ENCODE peak calls at places on chromosomes 12 and 14, in seven cellular contexts. R, C, Z, P, Y, E and G are unnamed samples.

GRCh38 chr12:102526701-102527100 is 46.3 kb upstream of the IGF1 start:
- DNase-seq in R (no peak), C (no peak), Z (no peak), P (peak; percentile 38), Y (no peak), E (no peak), G (no peak)

GRCh38 chr12:14774944-14775651 is 28.2 kb downstream of the WBP11 start:
- DNase-seq in R (no peak), C (peak; percentile 56), Z (peak; percentile 84), P (peak; percentile 80), Y (peak; percentile 70), E (peak; percentile 10), G (no peak)

GRCh38 chr14:54226103-54226502 is 170.7 kb upstream of the CDKN3 start:
- DNase-seq in R (no peak), C (no peak), Z (no peak), P (peak; percentile 74), Y (no peak), E (no peak), G (no peak)

GRCh38 chr14:93137864-93138263 is 22.1 kb upstream of the ITPK1 start:
- DNase-seq in R (peak; percentile 56), C (peak; percentile 91), Z (no peak), P (peak; percentile 25), Y (peak; percentile 29), E (peak; percentile 61), G (no peak)

GRCh38 chr14:74542056-74542685 is 48.6 kb downstream of the ISCA2 start:
- DNase-seq in R (no peak), C (no peak), Z (no peak), P (no peak), Y (no peak), E (no peak), G (no peak)

GRCh38 chr14:64510825-64511679 is 6.5 kb downstream of the ZBTB1 start:
- DNase-seq in R (peak; percentile 64), C (peak; percentile 76), Z (peak; percentile 84), P (peak; percentile 79), Y (peak; percentile 74), E (peak; percentile 81), G (no peak)

GRCh38 chr14:68574906-68575305 is 218.0 kb downstream of the ZFP36L1 start:
- DNase-seq in R (no peak), C (no peak), Z (no peak), P (peak; percentile 77), Y (no peak), E (no peak), G (no peak)

GRCh38 chr14:99562848-99563748 is 40.9 kb downstream of the CCDC85C start:
- DNase-seq in R (peak; percentile 84), C (peak; percentile 95), Z (peak; percentile 80), P (peak; percentile 72), Y (peak; percentile 88), E (peak; percentile 96), G (no peak)

GRCh38 chr12:29427964-29428363 is 47.0 kb upstream of the ERGIC2 start:
- DNase-seq in R (peak; percentile 10), C (no peak), Z (no peak), P (no peak), Y (no peak), E (no peak), G (no peak)

GRCh38 chr14:105845725-105846309 is 319.4 kb downstream of the TMEM121 start:
- DNase-seq in R (no peak), C (no peak), Z (no peak), P (no peak), Y (no peak), E (no peak), G (no peak)
- H3K9me3 ChIP-seq in R (no peaks in the 10 kb centered on the region), C (no peaks in the 10 kb centered on the region), Z (no peaks in the 10 kb centered on the region), P (no peaks in the 10 kb centered on the region), Y (no peaks in the 10 kb centered on the region), E (no peaks in the 10 kb centered on the region), G (no peaks in the 10 kb centered on the region)

GRCh38 chr14:51658441-51659173 is 6.9 kb downstream of the FRMD6 start:
- DNase-seq in R (no peak), C (no peak), Z (no peak), P (no peak), Y (no peak), E (no peak), G (no peak)

GRCh38 chr14:51654549-51654879 is 2.8 kb downstream of the FRMD6 start:
- DNase-seq in R (no peak), C (no peak), Z (no peak), P (no peak), Y (no peak), E (no peak), G (no peak)

GRCh38 chr14:51660720-51661119 is 9.0 kb downstream of the FRMD6 start:
- DNase-seq in R (no peak), C (no peak), Z (no peak), P (no peak), Y (no peak), E (no peak), G (no peak)

GRCh38 chr14:51661504-51661903 is 9.8 kb downstream of the FRMD6 start:
- DNase-seq in R (no peak), C (no peak), Z (no peak), P (no peak), Y (no peak), E (no peak), G (no peak)

DNA sequence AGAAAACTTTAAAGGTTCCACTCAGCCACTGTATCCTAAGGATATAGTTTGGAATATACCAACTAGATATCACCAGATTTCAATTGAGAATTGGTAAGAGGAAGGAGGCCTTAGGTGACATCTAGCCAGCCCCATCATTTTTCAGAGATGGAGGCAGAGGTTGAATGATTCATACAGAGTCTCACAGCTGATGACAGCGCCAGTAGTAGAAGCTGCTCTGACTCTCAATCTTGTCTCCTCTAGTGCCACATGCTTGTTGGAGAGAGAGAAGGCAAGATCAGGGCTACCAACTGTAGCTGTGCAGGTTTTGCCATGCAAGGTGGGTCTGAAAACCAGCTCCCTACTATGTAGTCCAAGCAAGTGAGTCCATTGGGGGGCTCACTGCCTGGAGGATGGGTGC is 6.1 kb downstream of the FRMD6 start:
- DNase-seq in R (no peak), C (no peak), Z (no peak), P (no peak), Y (no peak), E (no peak), G (no peak)
- H3K4me1 ChIP-seq in R (peaks cover 22% of the 10 kb centered on the region), C (peaks cover 2% of the 10 kb centered on the region), Z (peaks cover 30% of the 10 kb centered on the region), P (peaks cover 11% of the 10 kb centered on the region), Y (peaks cover 18% of the 10 kb centered on the region), E (peaks cover 26% of the 10 kb centered on the region), G (no peaks in the 10 kb centered on the region)

GRCh38 chr14:52266179-52266578 is 1.3 kb upstream of the PTGDR start:
- DNase-seq in R (no peak), C (no peak), Z (peak; percentile 71), P (peak; percentile 76), Y (peak; percentile 64), E (no peak), G (no peak)
- H3K27me3 ChIP-seq in R (no peaks in the 10 kb centered on the region), C (peaks cover 40% of the 10 kb centered on the region), Z (peaks cover 3% of the 10 kb centered on the region), P (peaks cover 29% of the 10 kb centered on the region), Y (no peaks in the 10 kb centered on the region), E (peaks cover 75% of the 10 kb centered on the region), G (peaks cover 9% of the 10 kb centered on the region)

GRCh38 chr12:38053655-38054464 is 262.7 kb upstream of the ALG10B start:
- DNase-seq in R (peak; percentile 70), C (peak; percentile 70), Z (no peak), P (no peak), Y (no peak), E (no peak), G (no peak)
- H3K9me3 ChIP-seq in R (no peaks in the 10 kb centered on the region), C (peaks cover 6% of the 10 kb centered on the region), Z (no peaks in the 10 kb centered on the region), P (no peaks in the 10 kb centered on the region), Y (no peaks in the 10 kb centered on the region), E (no peaks in the 10 kb centered on the region), G (no peaks in the 10 kb centered on the region)

GRCh38 chr14:22535916-22536315 is 53.1 kb downstream of the DAD1 start:
- DNase-seq in R (no peak), C (no peak), Z (peak; percentile 51), P (no peak), Y (no peak), E (no peak), G (no peak)

GRCh38 chr14:22538671-22539228 is 50.3 kb downstream of the DAD1 start:
- DNase-seq in R (no peak), C (no peak), Z (peak; percentile 55), P (no peak), Y (no peak), E (no peak), G (no peak)

GRCh38 chr14:22537436-22538310 is 51.4 kb downstream of the DAD1 start:
- DNase-seq in R (no peak), C (no peak), Z (peak; percentile 58), P (no peak), Y (no peak), E (peak; percentile 36), G (no peak)

GRCh38 chr14:22535126-22535525 is 53.9 kb downstream of the DAD1 start:
- DNase-seq in R (no peak), C (no peak), Z (peak; percentile 54), P (no peak), Y (no peak), E (no peak), G (no peak)

DNA sequence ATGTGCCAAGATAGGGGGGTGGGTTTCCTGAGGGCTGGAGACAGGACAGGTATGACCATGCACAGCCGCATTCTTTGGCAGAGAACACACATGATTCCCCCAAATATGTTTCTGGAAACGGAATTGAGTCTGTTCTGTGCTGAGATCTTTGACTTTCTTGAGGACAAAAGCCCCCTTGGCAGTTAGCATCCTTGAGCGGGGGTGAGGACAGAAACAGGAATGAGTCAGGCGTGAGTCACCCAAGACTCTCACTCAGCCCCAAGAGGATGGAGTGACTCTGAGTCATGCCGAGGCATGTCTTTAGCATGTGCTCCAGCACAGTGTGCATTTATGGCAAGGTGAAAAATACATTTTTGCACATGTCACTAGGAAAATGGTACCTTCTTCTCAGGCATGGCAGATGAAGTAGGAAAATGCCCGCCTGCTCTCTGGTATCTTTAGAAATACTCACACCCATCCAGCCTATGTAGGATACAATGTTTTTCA is 52.1 kb downstream of the DAD1 start:
- DNase-seq in R (no peak), C (peak; percentile 55), Z (peak; percentile 89), P (peak; percentile 95), Y (peak; percentile 93), E (no peak), G (no peak)
- H3K4me1 ChIP-seq in R (no peaks in the 10 kb centered on the region), C (peaks cover 8% of the 10 kb centered on the region), Z (peaks cover 14% of the 10 kb centered on the region), P (peaks cover 9% of the 10 kb centered on the region), Y (peaks cover 7% of the 10 kb centered on the region), E (peaks cover 16% of the 10 kb centered on the region), G (peaks cover 5% of the 10 kb centered on the region)